ENCODE peak calls at places on chromosome 20, in six cellular contexts. W is activated CD4-positive, CD25-positive, alpha-beta regulatory T cell; D is AG10803; M is endothelial cell; O is non-pigmented ciliary epithelial cell; N is NAMALWA. I is an unnamed sample.

GRCh38 chr20:48384147-48384818 is 443.5 kb downstream of the PREX1 start:
- DNase-seq in D (no peak), N (peak; percentile 77), O (no peak), W (no peak), M (no peak), I (no peak)

GRCh38 chr20:46150982-46151381 is 32.9 kb downstream of the CD40 start:
- DNase-seq in M (no peak), O (no peak), N (no peak), W (no peak), D (no peak), I (no peak)

GRCh38 chr20:7346026-7346425 is 578.5 kb downstream of the BMP2 start:
- DNase-seq in O (no peak), W (no peak), D (no peak), N (no peak), M (no peak), I (no peak)

GRCh38 chr20:24164360-24164759 is 175.8 kb upstream of the GGTLC1 start:
- DNase-seq in D (no peak), O (no peak), W (no peak), N (peak; percentile 36), M (peak; percentile 71), I (no peak)

GRCh38 chr20:48722737-48723191 is 105.0 kb downstream of the PREX1 start:
- DNase-seq in O (no peak), M (no peak), D (peak; percentile 58), N (peak; percentile 48), W (no peak), I (no peak)

GRCh38 chr20:47205577-47206123 is 150.8 kb downstream of the ZMYND8 start:
- DNase-seq in M (peak; percentile 70), W (no peak), D (peak; percentile 76), N (peak; percentile 54), O (peak; percentile 27), I (no peak)

GRCh38 chr20:17849901-17850673 is 118.5 kb downstream of the SNX5 start:
- DNase-seq in M (no peak), N (no peak), O (peak; percentile 98), W (no peak), D (peak; percentile 100), I (no peak)

GRCh38 chr20:33897313-33897912 is 86.3 kb downstream of the CHMP4B start:
- DNase-seq in M (peak; percentile 24), W (no peak), O (no peak), D (no peak), N (no peak), I (no peak)

GRCh38 chr20:49594143-49594928 is 26.4 kb upstream of the PTGIS start:
- DNase-seq in N (no peak), W (peak; percentile 33), O (no peak), D (peak; percentile 97), M (no peak), I (no peak)

GRCh38 chr20:49913399-49914047 is 1.8 kb downstream of the SPATA2 start:
- DNase-seq in W (no peak), N (no peak), O (no peak), D (no peak), M (no peak), I (no peak)

GRCh38 chr20:18504479-18505060 is 3.2 kb upstream of the SEC23B start:
- DNase-seq in N (no peak), M (no peak), W (no peak), O (no peak), D (peak; percentile 37), I (no peak)

GRCh38 chr20:38728237-38728761 is 4.0 kb downstream of the SLC32A1 start:
- DNase-seq in N (no peak), O (no peak), D (no peak), W (no peak), M (peak; percentile 13), I (no peak)